ENCODE peak calls at places on chromosomes 3 and 15, in eight cellular contexts. One of them, this sample, is unnamed.

GRCh38 chr15:94230886-94231727 is at the start of gene MCTP2:
- DNase-seq in AG09309: peak
- DNase-seq in ovary: peak
- DNase-seq in Caco-2: peak
- DNase-seq in lung: peak
- DNase-seq in SK-N-SH: peak
- DNase-seq in fibroblast of pulmonary artery: peak
- DNase-seq in dorsolateral prefrontal cortex: no peak
- DNase-seq in this sample: peak

GRCh38 chr3:171620825-171621434 is 160.7 kb upstream of the TNIK start:
- DNase-seq in SK-N-SH: no peak
- DNase-seq in Caco-2: no peak
- DNase-seq in AG09309: peak
- DNase-seq in dorsolateral prefrontal cortex: no peak
- DNase-seq in ovary: no peak
- DNase-seq in lung: no peak
- DNase-seq in fibroblast of pulmonary artery: peak
- DNase-seq in this sample: peak

GRCh38 chr3:9231006-9231405 is 18.4 kb downstream of the SRGAP3 start:
- DNase-seq in SK-N-SH: no peak
- DNase-seq in ovary: peak
- DNase-seq in dorsolateral prefrontal cortex: no peak
- DNase-seq in Caco-2: no peak
- DNase-seq in fibroblast of pulmonary artery: no peak
- DNase-seq in lung: no peak
- DNase-seq in AG09309: no peak
- DNase-seq in this sample: no peak

GRCh38 chr3:155730843-155731242 is 14.0 kb downstream of the PLCH1 start:
- DNase-seq in fibroblast of pulmonary artery: no peak
- DNase-seq in SK-N-SH: no peak
- DNase-seq in AG09309: no peak
- DNase-seq in dorsolateral prefrontal cortex: no peak
- DNase-seq in lung: no peak
- DNase-seq in Caco-2: no peak
- DNase-seq in ovary: no peak
- DNase-seq in this sample: no peak

GRCh38 chr3:149605902-149606301 is 51.9 kb downstream of the WWTR1 start:
- DNase-seq in ovary: no peak
- DNase-seq in fibroblast of pulmonary artery: peak
- DNase-seq in dorsolateral prefrontal cortex: no peak
- DNase-seq in AG09309: no peak
- DNase-seq in lung: no peak
- DNase-seq in SK-N-SH: no peak
- DNase-seq in Caco-2: no peak
- DNase-seq in this sample: peak

GRCh38 chr15:68228971-68229385 is 550 bp downstream of the CLN6 start:
- DNase-seq in ovary: no peak
- DNase-seq in AG09309: no peak
- DNase-seq in SK-N-SH: no peak
- DNase-seq in dorsolateral prefrontal cortex: no peak
- DNase-seq in fibroblast of pulmonary artery: no peak
- DNase-seq in lung: no peak
- DNase-seq in Caco-2: peak
- DNase-seq in this sample: no peak

GRCh38 chr3:43153189-43154083 is 47.6 kb upstream of the POMGNT2 start:
- DNase-seq in Caco-2: no peak
- DNase-seq in dorsolateral prefrontal cortex: peak
- DNase-seq in fibroblast of pulmonary artery: peak
- DNase-seq in ovary: peak
- DNase-seq in lung: peak
- DNase-seq in AG09309: no peak
- DNase-seq in SK-N-SH: no peak
- DNase-seq in this sample: no peak

GRCh38 chr3:66554178-66554577 is 53.4 kb upstream of the LRIG1 start:
- DNase-seq in AG09309: no peak
- DNase-seq in ovary: no peak
- DNase-seq in Caco-2: no peak
- DNase-seq in fibroblast of pulmonary artery: peak
- DNase-seq in lung: no peak
- DNase-seq in dorsolateral prefrontal cortex: no peak
- DNase-seq in SK-N-SH: no peak
- DNase-seq in this sample: peak

GRCh38 chr3:73503781-73504180 is 121.0 kb downstream of the PDZRN3 start:
- DNase-seq in fibroblast of pulmonary artery: no peak
- DNase-seq in ovary: no peak
- DNase-seq in SK-N-SH: no peak
- DNase-seq in lung: no peak
- DNase-seq in dorsolateral prefrontal cortex: no peak
- DNase-seq in AG09309: no peak
- DNase-seq in Caco-2: no peak
- DNase-seq in this sample: peak

GRCh38 chr3:75180945-75181298 is 483.2 kb upstream of the FRG2C start:
- DNase-seq in Caco-2: no peak
- DNase-seq in ovary: no peak
- DNase-seq in AG09309: no peak
- DNase-seq in fibroblast of pulmonary artery: no peak
- DNase-seq in SK-N-SH: no peak
- DNase-seq in lung: no peak
- DNase-seq in dorsolateral prefrontal cortex: no peak
- DNase-seq in this sample: no peak

GRCh38 chr3:29697989-29698388 is 417.1 kb downstream of the RBMS3 start:
- DNase-seq in fibroblast of pulmonary artery: no peak
- DNase-seq in ovary: no peak
- DNase-seq in dorsolateral prefrontal cortex: no peak
- DNase-seq in SK-N-SH: no peak
- DNase-seq in Caco-2: no peak
- DNase-seq in AG09309: peak
- DNase-seq in lung: no peak
- DNase-seq in this sample: peak

GRCh38 chr3:59908280-59908679 is 858.5 kb upstream of the CFAP20DC start:
- DNase-seq in fibroblast of pulmonary artery: no peak
- DNase-seq in dorsolateral prefrontal cortex: no peak
- DNase-seq in lung: no peak
- DNase-seq in Caco-2: peak
- DNase-seq in ovary: no peak
- DNase-seq in AG09309: no peak
- DNase-seq in SK-N-SH: no peak
- DNase-seq in this sample: no peak

GRCh38 chr3:82999777-83000176 is 1238.3 kb upstream of the GBE1 start:
- DNase-seq in Caco-2: no peak
- DNase-seq in dorsolateral prefrontal cortex: no peak
- DNase-seq in AG09309: no peak
- DNase-seq in ovary: no peak
- DNase-seq in SK-N-SH: no peak
- DNase-seq in lung: no peak
- DNase-seq in fibroblast of pulmonary artery: no peak
- DNase-seq in this sample: no peak

GRCh38 chr15:64753419-64754185 is 21.8 kb downstream of the RBPMS2 start:
- DNase-seq in dorsolateral prefrontal cortex: no peak
- DNase-seq in SK-N-SH: no peak
- DNase-seq in Caco-2: no peak
- DNase-seq in AG09309: no peak
- DNase-seq in lung: no peak
- DNase-seq in ovary: no peak
- DNase-seq in fibroblast of pulmonary artery: no peak
- DNase-seq in this sample: no peak

GRCh38 chr3:148101061-148101460 is 596.6 kb upstream of the AGTR1 start:
- DNase-seq in ovary: no peak
- DNase-seq in fibroblast of pulmonary artery: no peak
- DNase-seq in AG09309: peak
- DNase-seq in lung: no peak
- DNase-seq in SK-N-SH: peak
- DNase-seq in Caco-2: no peak
- DNase-seq in dorsolateral prefrontal cortex: no peak
- DNase-seq in this sample: no peak

GRCh38 chr15:76204558-76204845 is 106.8 kb downstream of the ETFA start:
- DNase-seq in dorsolateral prefrontal cortex: no peak
- DNase-seq in AG09309: no peak
- DNase-seq in SK-N-SH: no peak
- DNase-seq in Caco-2: no peak
- DNase-seq in ovary: no peak
- DNase-seq in lung: no peak
- DNase-seq in fibroblast of pulmonary artery: no peak
- DNase-seq in this sample: no peak

GRCh38 chr3:47661121-47661752 is 82.6 kb upstream of the CSPG5 start:
- DNase-seq in lung: no peak
- DNase-seq in AG09309: no peak
- DNase-seq in ovary: no peak
- DNase-seq in dorsolateral prefrontal cortex: peak
- DNase-seq in SK-N-SH: peak
- DNase-seq in fibroblast of pulmonary artery: peak
- DNase-seq in Caco-2: no peak
- DNase-seq in this sample: peak

GRCh38 chr15:52010633-52011595 is 8.1 kb upstream of the MAPK6 start:
- DNase-seq in fibroblast of pulmonary artery: peak
- DNase-seq in AG09309: peak
- DNase-seq in Caco-2: no peak
- DNase-seq in ovary: no peak
- DNase-seq in lung: peak
- DNase-seq in dorsolateral prefrontal cortex: no peak
- DNase-seq in SK-N-SH: no peak
- DNase-seq in this sample: peak

DNA sequence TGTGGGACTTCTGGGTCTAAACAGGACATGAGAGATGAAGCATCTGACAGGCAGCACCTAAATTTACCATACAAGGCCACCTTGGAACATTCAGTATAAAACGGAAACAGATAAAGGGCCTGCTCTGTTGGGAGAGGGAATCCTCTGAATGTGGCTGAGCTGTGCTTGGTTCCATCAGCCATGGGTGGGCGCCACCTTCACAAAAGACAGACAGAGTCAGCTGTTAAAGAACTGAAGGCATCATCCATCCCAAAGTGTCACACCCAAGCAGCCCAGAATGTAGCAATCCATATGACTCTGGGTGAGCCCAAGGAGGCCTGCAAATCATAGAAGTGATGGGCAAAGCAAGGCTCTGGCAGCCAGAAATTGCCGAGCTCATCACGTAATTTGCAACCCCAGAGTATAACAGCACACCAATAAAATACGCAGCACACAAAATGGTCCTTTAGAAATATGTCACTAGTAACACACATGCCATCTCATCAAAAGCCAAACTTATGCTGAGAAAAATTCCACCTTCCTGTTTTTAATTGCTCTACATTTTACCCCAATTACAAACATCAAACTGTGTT is 24.8 kb upstream of the RBP1 start:
- DNase-seq in fibroblast of pulmonary artery: peak
- DNase-seq in SK-N-SH: peak
- DNase-seq in lung: no peak
- DNase-seq in Caco-2: peak
- DNase-seq in dorsolateral prefrontal cortex: no peak
- DNase-seq in AG09309: no peak
- DNase-seq in ovary: no peak
- DNase-seq in this sample: peak
- TF ChIP-seq CTCF in fibroblast of pulmonary artery: peak
- TF ChIP-seq CTCF in SK-N-SH: peak
- TF ChIP-seq CTCF in lung: no peak
- TF ChIP-seq CTCF in Caco-2: peak
- TF ChIP-seq CTCF in dorsolateral prefrontal cortex: no peak
- TF ChIP-seq CTCF in AG09309: no peak
- TF ChIP-seq CTCF in ovary: no peak
- TF ChIP-seq CTCF in this sample: peak

GRCh38 chr15:63044077-63044644 is 1.6 kb downstream of the TPM1 start:
- DNase-seq in AG09309: no peak
- DNase-seq in dorsolateral prefrontal cortex: no peak
- DNase-seq in Caco-2: no peak
- DNase-seq in lung: no peak
- DNase-seq in SK-N-SH: no peak
- DNase-seq in fibroblast of pulmonary artery: no peak
- DNase-seq in ovary: no peak
- DNase-seq in this sample: no peak
- H3K4me3 ChIP-seq in AG09309: peak
- H3K4me3 ChIP-seq in dorsolateral prefrontal cortex: peak
- H3K4me3 ChIP-seq in Caco-2: peak
- H3K4me3 ChIP-seq in lung: peak
- H3K4me3 ChIP-seq in SK-N-SH: peak
- H3K4me3 ChIP-seq in fibroblast of pulmonary artery: peak
- H3K4me3 ChIP-seq in ovary: peak
- H3K4me3 ChIP-seq in this sample: peak

GRCh38 chr3:138329127-138329983 is at the start of gene NME9:
- DNase-seq in lung: peak
- DNase-seq in AG09309: no peak
- DNase-seq in ovary: peak
- DNase-seq in SK-N-SH: peak
- DNase-seq in Caco-2: peak
- DNase-seq in dorsolateral prefrontal cortex: peak
- DNase-seq in fibroblast of pulmonary artery: peak
- DNase-seq in this sample: peak

GRCh38 chr3:138328341-138328740 is 1.3 kb downstream of the NME9 start:
- DNase-seq in AG09309: no peak
- DNase-seq in dorsolateral prefrontal cortex: no peak
- DNase-seq in ovary: no peak
- DNase-seq in fibroblast of pulmonary artery: peak
- DNase-seq in lung: no peak
- DNase-seq in SK-N-SH: peak
- DNase-seq in Caco-2: no peak
- DNase-seq in this sample: peak

GRCh38 chr3:138332472-138333073 is 2.9 kb upstream of the NME9 start:
- DNase-seq in ovary: no peak
- DNase-seq in AG09309: no peak
- DNase-seq in SK-N-SH: peak
- DNase-seq in fibroblast of pulmonary artery: peak
- DNase-seq in Caco-2: peak
- DNase-seq in lung: no peak
- DNase-seq in dorsolateral prefrontal cortex: no peak
- DNase-seq in this sample: peak

GRCh38 chr3:138329984-138330293 is 288 bp upstream of the NME9 start:
- DNase-seq in fibroblast of pulmonary artery: no peak
- DNase-seq in lung: no peak
- DNase-seq in dorsolateral prefrontal cortex: no peak
- DNase-seq in ovary: no peak
- DNase-seq in SK-N-SH: no peak
- DNase-seq in AG09309: no peak
- DNase-seq in Caco-2: no peak
- DNase-seq in this sample: no peak

GRCh38 chr3:138331143-138331894 is 1.7 kb upstream of the NME9 start:
- DNase-seq in AG09309: no peak
- DNase-seq in Caco-2: peak
- DNase-seq in dorsolateral prefrontal cortex: no peak
- DNase-seq in SK-N-SH: no peak
- DNase-seq in fibroblast of pulmonary artery: peak
- DNase-seq in lung: no peak
- DNase-seq in ovary: no peak
- DNase-seq in this sample: peak
- TF ChIP-seq CTCF in AG09309: peak
- TF ChIP-seq CTCF in Caco-2: no peak
- TF ChIP-seq CTCF in dorsolateral prefrontal cortex: peak
- TF ChIP-seq CTCF in SK-N-SH: peak
- TF ChIP-seq CTCF in fibroblast of pulmonary artery: peak
- TF ChIP-seq CTCF in lung: no peak
- TF ChIP-seq CTCF in ovary: no peak
- TF ChIP-seq CTCF in this sample: peak

DNA sequence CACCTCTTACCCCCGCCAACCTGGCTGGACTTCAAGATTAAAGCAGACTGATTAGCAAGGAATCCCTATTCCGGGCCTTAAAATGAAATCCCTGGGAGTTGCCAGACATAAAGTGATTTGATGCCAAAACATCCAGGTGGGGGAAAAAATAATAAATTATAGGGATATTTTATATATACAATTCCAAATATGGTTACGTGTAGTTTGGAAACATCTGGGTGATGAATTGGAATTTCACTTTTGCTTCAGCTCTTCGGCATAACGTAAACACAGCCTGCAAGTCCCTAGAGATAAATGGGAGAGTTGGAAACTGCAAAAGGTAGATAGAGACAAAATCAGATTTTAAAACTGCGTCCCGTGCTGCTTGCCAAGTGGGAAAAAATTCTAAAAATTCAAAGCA is 545.5 kb upstream of the MDFIC2 start:
- DNase-seq in ovary: no peak
- DNase-seq in AG09309: no peak
- DNase-seq in dorsolateral prefrontal cortex: no peak
- DNase-seq in SK-N-SH: no peak
- DNase-seq in lung: no peak
- DNase-seq in Caco-2: no peak
- DNase-seq in fibroblast of pulmonary artery: peak
- DNase-seq in this sample: peak
- H3K4me3 ChIP-seq in ovary: no peak
- H3K4me3 ChIP-seq in AG09309: no peak
- H3K4me3 ChIP-seq in dorsolateral prefrontal cortex: no peak
- H3K4me3 ChIP-seq in SK-N-SH: no peak
- H3K4me3 ChIP-seq in lung: no peak
- H3K4me3 ChIP-seq in Caco-2: no peak
- H3K4me3 ChIP-seq in fibroblast of pulmonary artery: no peak
- H3K4me3 ChIP-seq in this sample: peak